ENCODE peak calls at places on chromosomes 12 and 14, in four cellular contexts. Z is IMR-90, I is H1, R is H9. T is an unnamed sample.

GRCh38 chr12:25051583-25052190 is 102.8 kb upstream of the BCAT1 start:
- DNase-seq in Z (no peak), I (no peak), R (no peak), T (no peak)

GRCh38 chr14:68039593-68039992 is 220.0 kb downstream of the RAD51B start:
- DNase-seq in Z (peak), I (no peak), R (no peak), T (no peak)

GRCh38 chr12:91507754-91508153 is 325.1 kb upstream of the DCN start:
- DNase-seq in Z (no peak), I (no peak), R (no peak), T (no peak)

GRCh38 chr14:103422981-103423600 is 37.9 kb downstream of the MARK3 start:
- DNase-seq in Z (peak), I (no peak), R (no peak), T (peak)

GRCh38 chr12:123532808-123533649 is 490 bp downstream of the RILPL1 start:
- DNase-seq in Z (peak), I (peak), R (peak), T (peak)

GRCh38 chr12:21073129-21073528 is 57.9 kb upstream of the SLCO1B1 start:
- DNase-seq in Z (no peak), I (no peak), R (no peak), T (peak)

GRCh38 chr12:27772328-27773049 is 7.5 kb upstream of the KLHL42 start:
- DNase-seq in Z (peak), I (no peak), R (no peak), T (no peak)

GRCh38 chr12:109330282-109330681 is 17.4 kb upstream of the MYO1H start:
- DNase-seq in Z (no peak), I (no peak), R (no peak), T (no peak)

GRCh38 chr14:77508249-77508648 is 9.6 kb upstream of the ISM2 start:
- DNase-seq in Z (peak), I (no peak), R (no peak), T (peak)

GRCh38 chr12:17076335-17076734 is 470.4 kb upstream of the LMO3 start:
- DNase-seq in Z (no peak), I (no peak), R (no peak), T (peak)

GRCh38 chr14:20490563-20490962 is 14.8 kb upstream of the RNASE10 start:
- DNase-seq in Z (no peak), I (no peak), R (no peak), T (no peak)

GRCh38 chr12:73240110-73240509 is 967.9 kb downstream of the TRHDE start:
- DNase-seq in Z (no peak), I (no peak), R (no peak), T (no peak)

GRCh38 chr12:46944104-46944503 is 118.3 kb upstream of the SLC38A4 start:
- DNase-seq in Z (peak), I (no peak), R (no peak), T (no peak)

GRCh38 chr14:89702151-89702936 is 252.2 kb downstream of the EFCAB11 start:
- DNase-seq in Z (peak), I (no peak), R (no peak), T (no peak)

GRCh38 chr14:32567543-32568384 is 238.7 kb downstream of the AKAP6 start:
- DNase-seq in Z (peak), I (no peak), R (no peak), T (no peak)
- H3K56ac ChIP-seq in Z (peak), I (no peak), R (no peak), T (no peak)

GRCh38 chr14:50357124-50357523 is 39.6 kb downstream of the CDKL1 start:
- DNase-seq in Z (no peak), I (no peak), R (no peak), T (no peak)
- H3K56ac ChIP-seq in Z (no peak), I (no peak), R (no peak), T (no peak)

GRCh38 chr12:127165567-127166392 is 1101.2 kb upstream of the TMEM132C start:
- DNase-seq in Z (peak), I (peak), R (peak), T (peak)

GRCh38 chr12:127174881-127175280 is 1092.1 kb upstream of the TMEM132C start:
- DNase-seq in Z (no peak), I (no peak), R (no peak), T (no peak)

GRCh38 chr12:127172857-127173256 is 1094.1 kb upstream of the TMEM132C start:
- DNase-seq in Z (peak), I (no peak), R (no peak), T (no peak)

GRCh38 chr12:127170271-127171180 is 1096.4 kb upstream of the TMEM132C start:
- DNase-seq in Z (peak), I (no peak), R (no peak), T (no peak)

DNA sequence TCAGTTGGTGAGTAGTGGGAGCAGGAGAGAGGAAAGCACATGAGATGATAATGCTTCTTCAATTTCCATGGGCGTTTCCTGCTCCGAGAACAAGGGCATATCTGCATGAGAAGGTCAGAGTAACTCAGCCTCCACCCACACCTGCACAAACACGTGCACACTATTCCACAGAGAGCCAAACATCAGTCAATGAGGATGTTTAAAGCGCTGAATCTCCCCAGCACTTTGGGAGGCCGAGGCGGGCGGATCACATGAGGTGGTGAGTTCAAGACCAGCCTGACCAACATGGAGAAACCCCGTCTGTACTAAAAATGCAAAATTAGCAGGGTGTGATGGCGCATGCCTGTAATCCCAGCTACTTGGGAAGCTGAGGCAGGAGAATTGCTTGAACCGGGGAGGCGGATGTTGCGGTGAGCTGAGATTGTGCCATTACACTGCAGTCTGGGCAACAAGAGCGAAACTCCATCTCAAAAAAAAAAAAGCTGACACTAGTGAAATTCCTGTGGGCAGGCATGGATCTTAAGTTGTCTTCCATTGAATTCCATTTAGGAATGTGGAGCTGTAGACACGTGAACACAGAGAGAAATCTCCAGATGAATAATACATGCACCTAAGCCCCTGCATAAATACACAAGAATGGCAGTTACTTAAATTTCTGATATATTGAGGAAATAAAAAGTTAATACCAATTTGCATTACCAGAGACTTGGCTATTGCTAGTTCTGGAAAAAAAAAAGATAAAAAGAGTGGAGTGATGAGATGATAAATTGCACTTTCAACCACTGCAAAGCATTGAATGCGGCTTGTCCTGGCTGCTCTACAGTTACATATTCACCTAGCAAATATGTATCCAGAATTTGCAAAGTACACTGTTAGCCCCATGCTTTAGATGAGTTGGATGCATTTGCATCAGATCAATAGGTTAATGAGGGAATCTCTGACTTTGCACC is 1097.4 kb upstream of the TMEM132C start:
- DNase-seq in Z (peak), I (no peak), R (no peak), T (no peak)
- H3K56ac ChIP-seq in Z (no peak), I (no peak), R (no peak), T (no peak)

DNA sequence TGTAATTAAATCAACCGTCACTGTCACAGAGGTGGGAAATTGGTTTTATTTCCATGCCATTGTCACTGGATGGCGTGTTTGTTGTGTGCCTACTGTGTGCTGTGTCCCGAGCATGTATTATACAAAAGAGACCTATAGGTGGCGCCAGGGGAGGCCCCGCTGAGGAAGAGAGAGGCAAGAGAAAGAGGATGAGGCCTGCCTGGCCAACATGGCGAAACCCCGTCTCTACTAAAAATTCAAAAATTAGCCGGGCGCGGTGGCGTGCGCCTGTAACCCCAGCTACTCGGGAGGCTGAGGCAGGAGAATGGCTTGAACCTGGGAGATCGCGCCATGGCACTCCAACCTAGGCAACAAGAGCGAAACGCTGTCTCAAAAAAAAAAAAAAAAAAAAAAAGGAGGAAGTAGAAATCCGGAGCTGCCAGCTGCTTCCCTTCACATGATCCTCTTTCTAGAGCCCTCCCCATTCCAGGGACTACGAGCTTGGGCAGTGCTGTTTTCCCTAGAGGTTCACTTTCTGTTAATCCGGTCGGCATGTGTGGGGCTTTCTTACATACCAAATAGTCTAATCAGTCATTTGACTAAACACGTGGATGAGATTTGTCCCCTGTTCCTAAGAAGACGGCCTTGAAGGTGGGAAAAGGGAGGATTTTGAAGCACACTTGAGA is 6.4 kb upstream of the CCDC175 start:
- DNase-seq in Z (no peak), I (peak), R (peak), T (peak)
- H3K56ac ChIP-seq in Z (no peak), I (no peak), R (no peak), T (no peak)